ENCODE peak calls at places on chromosomes 16 and 17, in five cellular contexts. K is lower lobe of right lung, S is uterus, P is left ventricle myocardium inferior, M is psoas muscle. T is an unnamed sample.
A peak's percentile ranks its signal among the peaks of the same experiment; 100 is the strongest.

GRCh38 chr16:86283944-86284343 is 226.4 kb upstream of the FOXF1 start:
- DNase-seq in M (no peak), K (no peak), S (no peak), P (no peak), T (no peak)

GRCh38 chr17:59425085-59425901 is 93.8 kb downstream of the YPEL2 start:
- DNase-seq in M (peak; percentile 44), K (peak; percentile 59), S (peak; percentile 76), P (peak; percentile 41), T (peak; percentile 43)

GRCh38 chr17:81386646-81387234 is 8.5 kb upstream of the BAHCC1 start:
- DNase-seq in S (peak; percentile 62), M (peak; percentile 69), P (peak; percentile 61), K (peak; percentile 68), T (no peak)

GRCh38 chr17:77419547-77420475 is 279.0 kb downstream of the SEC14L1 start:
- DNase-seq in M (no peak), S (peak; percentile 49), K (no peak), P (no peak), T (no peak)

GRCh38 chr17:11287791-11288190 is 46.8 kb downstream of the SHISA6 start:
- DNase-seq in P (no peak), S (no peak), K (no peak), M (no peak), T (no peak)

GRCh38 chr17:81419886-81420768 is 24.9 kb downstream of the BAHCC1 start:
- DNase-seq in M (no peak), P (peak; percentile 46), K (no peak), S (no peak), T (no peak)

GRCh38 chr16:4852221-4852872 is 5.1 kb downstream of the UBN1 start:
- DNase-seq in S (no peak), K (no peak), P (no peak), M (no peak), T (no peak)

GRCh38 chr17:54626146-54626703 is 274.4 kb upstream of the TOM1L1 start:
- DNase-seq in M (no peak), S (no peak), P (no peak), K (no peak), T (no peak)

GRCh38 chr16:86756882-86757703 is 178.7 kb downstream of the FOXL1 start:
- DNase-seq in S (no peak), K (no peak), P (no peak), M (no peak), T (no peak)

GRCh38 chr17:57899822-57900221 is 50.0 kb upstream of the MRPS23 start:
- DNase-seq in P (no peak), M (no peak), S (peak; percentile 61), K (peak; percentile 85), T (no peak)

GRCh38 chr17:39929657-39930407 is 2.3 kb downstream of the LRRC3C start:
- DNase-seq in P (no peak), K (no peak), M (no peak), S (no peak), T (no peak)

GRCh38 chr17:65472602-65473001 is 88.8 kb downstream of the AXIN2 start:
- DNase-seq in P (no peak), M (peak; percentile 66), K (peak; percentile 76), S (peak; percentile 57), T (peak; percentile 19)

DNA sequence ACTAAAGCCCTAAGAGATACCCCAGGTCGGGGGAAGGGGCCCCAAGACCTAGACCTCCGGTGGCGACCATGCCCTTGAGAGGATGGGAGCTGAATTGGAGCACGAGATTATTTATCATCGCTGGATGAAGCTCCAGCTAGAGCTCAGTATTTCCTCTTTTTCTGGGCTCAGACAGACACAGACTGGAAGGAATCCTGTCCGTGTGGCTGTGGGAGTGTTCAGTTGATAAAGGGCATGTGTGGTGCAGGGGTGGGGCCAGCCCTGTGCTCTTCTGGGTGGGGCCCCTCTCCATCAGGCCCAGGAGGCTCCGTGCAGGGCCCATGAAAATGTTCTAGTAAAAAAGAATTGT is 6.3 kb upstream of the CBX4 start:
- DNase-seq in K (no peak), S (no peak), P (no peak), M (no peak), T (peak; percentile 59)
- H3K4me1 ChIP-seq in K (peaks cover 52% of the 10 kb centered on the region), S (peaks cover 20% of the 10 kb centered on the region), P (peaks cover 51% of the 10 kb centered on the region), M (peaks cover 22% of the 10 kb centered on the region), T (peaks cover 19% of the 10 kb centered on the region)

GRCh38 chr17:36602924-36603384 is 1.6 kb downstream of the MRM1 start:
- DNase-seq in K (peak; percentile 58), S (peak; percentile 65), M (peak; percentile 49), P (no peak), T (peak; percentile 72)

GRCh38 chr17:36600936-36601302 is 464 bp upstream of the MRM1 start:
- DNase-seq in K (no peak), M (no peak), P (no peak), S (no peak), T (peak; percentile 25)

GRCh38 chr17:36600477-36600876 is 906 bp upstream of the MRM1 start:
- DNase-seq in P (no peak), M (no peak), S (no peak), K (peak; percentile 30), T (no peak)

GRCh38 chr17:36601303-36602029 is at the start of gene MRM1:
- DNase-seq in K (peak; percentile 95), P (peak; percentile 94), S (peak; percentile 90), M (peak; percentile 95), T (peak; percentile 96)

GRCh38 chr17:36602030-36602737 is 801 bp downstream of the MRM1 start:
- DNase-seq in S (peak; percentile 24), M (peak; percentile 25), P (no peak), K (peak; percentile 46), T (no peak)
- H3K27ac ChIP-seq in S (peak overlapping the region; percentile 77), M (peak overlapping the region; percentile 93), P (peak overlapping the region; percentile 90), K (peak overlapping the region; percentile 86), T (no peak overlapping the region)

DNA sequence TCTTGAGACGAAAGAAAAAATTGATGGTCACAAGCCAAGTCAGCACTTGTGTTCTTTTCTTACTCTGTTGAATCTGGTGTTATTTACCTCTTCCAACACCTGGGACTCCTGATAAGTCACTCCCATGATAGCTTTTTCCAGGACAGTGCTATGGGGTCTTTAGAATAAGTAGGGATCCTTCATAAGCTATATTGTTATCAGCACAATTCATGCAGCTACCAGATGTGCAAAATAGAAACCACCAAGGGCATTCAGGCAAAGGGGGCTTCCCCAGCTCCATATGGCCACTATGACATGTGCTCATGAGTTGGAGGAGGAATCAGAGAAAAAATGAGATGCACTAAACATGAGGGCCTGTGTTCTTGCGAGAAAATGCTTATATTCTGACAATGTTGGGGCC is 9.5 kb upstream of the SKAP1 start:
- DNase-seq in P (no peak), S (no peak), K (no peak), M (no peak), T (no peak)
- H3K4me3 ChIP-seq in P (no peak overlapping the region), S (no peak overlapping the region), K (no peak overlapping the region), M (no peak overlapping the region), T (no peak overlapping the region)

GRCh38 chr16:62041401-62041800 is 5.2 kb upstream of the CDH8 start:
- DNase-seq in P (no peak), K (no peak), S (no peak), M (no peak), T (peak; percentile 67)
- H3K4me1 ChIP-seq in P (peaks cover under 1% of the 10 kb centered on the region), K (no peaks in the 10 kb centered on the region), S (no peaks in the 10 kb centered on the region), M (no peaks in the 10 kb centered on the region), T (no peaks in the 10 kb centered on the region)

DNA sequence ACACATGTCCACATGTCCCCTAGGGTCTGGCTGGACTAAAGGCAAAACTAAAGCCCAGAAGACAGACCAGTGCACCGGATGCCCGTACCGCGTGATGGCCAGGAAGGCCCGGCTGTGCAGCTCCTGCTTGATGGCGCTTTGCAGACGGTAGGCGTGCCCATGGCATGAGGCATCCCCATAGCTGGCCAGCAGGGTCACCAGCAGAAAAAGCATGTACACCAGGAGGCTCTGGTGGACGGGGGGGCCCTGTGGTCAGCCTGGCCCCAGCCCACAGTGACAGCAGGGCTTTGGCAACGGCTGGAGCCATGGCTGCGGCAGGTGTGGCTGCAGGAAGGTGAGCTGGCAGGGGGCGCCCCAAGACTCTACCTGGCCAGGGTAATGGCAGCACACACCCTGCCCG is 42.8 kb downstream of the PKD1 start:
- DNase-seq in S (no peak), P (no peak), K (no peak), M (no peak), T (no peak)
- H3K27ac ChIP-seq in S (no peak overlapping the region), P (no peak overlapping the region), K (no peak overlapping the region), M (no peak overlapping the region), T (no peak overlapping the region)

GRCh38 chr16:58235663-58236062 is 37.8 kb upstream of the CSNK2A2 start:
- DNase-seq in M (no peak), S (no peak), P (no peak), K (no peak), T (no peak)
- H3K4me3 ChIP-seq in M (no peak overlapping the region), S (no peak overlapping the region), P (no peak overlapping the region), K (no peak overlapping the region), T (no peak overlapping the region)

GRCh38 chr16:15830832-15831451 is 25.9 kb downstream of the MYH11 start:
- DNase-seq in S (no peak), P (no peak), M (no peak), K (no peak), T (no peak)

GRCh38 chr16:15829460-15829859 is 27.4 kb downstream of the MYH11 start:
- DNase-seq in K (peak; percentile 61), M (peak; percentile 24), P (peak; percentile 52), S (peak; percentile 88), T (peak; percentile 78)

GRCh38 chr16:15825750-15826305 is 31.0 kb downstream of the MYH11 start:
- DNase-seq in M (no peak), S (no peak), P (no peak), K (no peak), T (no peak)

GRCh38 chr16:15827299-15827698 is 29.5 kb downstream of the MYH11 start:
- DNase-seq in M (no peak), S (no peak), P (no peak), K (no peak), T (no peak)

GRCh38 chr16:15827709-15828343 is 29.0 kb downstream of the MYH11 start:
- DNase-seq in M (no peak), K (no peak), P (no peak), S (no peak), T (no peak)
- H3K4me1 ChIP-seq in M (no peaks in the 10 kb centered on the region), K (peaks cover 5% of the 10 kb centered on the region), P (no peaks in the 10 kb centered on the region), S (peaks cover 30% of the 10 kb centered on the region), T (peaks cover 13% of the 10 kb centered on the region)

GRCh38 chr16:78744099-78744498 is 644.6 kb downstream of the WWOX start:
- DNase-seq in K (no peak), M (no peak), S (no peak), P (no peak), T (no peak)

GRCh38 chr16:78744796-78745464 is 645.5 kb downstream of the WWOX start:
- DNase-seq in M (no peak), K (no peak), P (no peak), S (peak; percentile 57), T (no peak)

GRCh38 chr16:78743556-78743955 is 644.1 kb downstream of the WWOX start:
- DNase-seq in K (no peak), S (no peak), M (no peak), P (no peak), T (no peak)

GRCh38 chr16:78740269-78740668 is 640.8 kb downstream of the WWOX start:
- DNase-seq in S (no peak), M (no peak), P (no peak), K (no peak), T (no peak)

GRCh38 chr16:78742501-78743283 is 643.2 kb downstream of the WWOX start:
- DNase-seq in M (no peak), S (no peak), P (no peak), K (peak; percentile 51), T (peak; percentile 20)
- H3K27ac ChIP-seq in M (no peak overlapping the region), S (no peak overlapping the region), P (no peak overlapping the region), K (peak overlapping the region; percentile 75), T (no peak overlapping the region)

GRCh38 chr16:30894540-30895368 is 877 bp upstream of the BCL7C start:
- DNase-seq in M (no peak), P (no peak), K (no peak), S (no peak), T (no peak)
- H3K4me3 ChIP-seq in M (peak overlapping the region; percentile 95), P (peak overlapping the region; percentile 93), K (peak overlapping the region; percentile 88), S (peak overlapping the region; percentile 65), T (peak overlapping the region; percentile 39)

T was measured in testis.